ENCODE peak calls at places on chromosome 12, in eight cellular contexts. One of them, this sample, is unnamed.

GRCh38 chr12:57754411-57755193 is at the start of gene MARCHF9:
- DNase-seq in endodermal cell: peak
- DNase-seq in activated CD8-positive, alpha-beta T cell treated with anti-CD3 and anti-CD28 coated beads for 36 hours: peak
- DNase-seq in neural crest cell: no peak
- DNase-seq in foreskin fibroblast: peak
- DNase-seq in upper lobe of left lung: peak
- DNase-seq in A549: peak
- DNase-seq in cardiac fibroblast: no peak
- DNase-seq in this sample: peak

GRCh38 chr12:66648336-66648735 is 30.5 kb downstream of the GRIP1 start:
- DNase-seq in endodermal cell: no peak
- DNase-seq in activated CD8-positive, alpha-beta T cell treated with anti-CD3 and anti-CD28 coated beads for 36 hours: no peak
- DNase-seq in neural crest cell: no peak
- DNase-seq in foreskin fibroblast: peak
- DNase-seq in upper lobe of left lung: no peak
- DNase-seq in A549: no peak
- DNase-seq in cardiac fibroblast: no peak
- DNase-seq in this sample: no peak

GRCh38 chr12:110684322-110684836 is 4.5 kb downstream of the HVCN1 start:
- DNase-seq in endodermal cell: no peak
- DNase-seq in activated CD8-positive, alpha-beta T cell treated with anti-CD3 and anti-CD28 coated beads for 36 hours: no peak
- DNase-seq in neural crest cell: no peak
- DNase-seq in foreskin fibroblast: peak
- DNase-seq in upper lobe of left lung: no peak
- DNase-seq in A549: no peak
- DNase-seq in cardiac fibroblast: no peak
- DNase-seq in this sample: no peak

GRCh38 chr12:43896496-43896895 is 60.6 kb downstream of the TMEM117 start:
- DNase-seq in endodermal cell: no peak
- DNase-seq in activated CD8-positive, alpha-beta T cell treated with anti-CD3 and anti-CD28 coated beads for 36 hours: no peak
- DNase-seq in neural crest cell: no peak
- DNase-seq in foreskin fibroblast: no peak
- DNase-seq in upper lobe of left lung: no peak
- DNase-seq in A549: no peak
- DNase-seq in cardiac fibroblast: no peak
- DNase-seq in this sample: no peak

GRCh38 chr12:107458163-107458562 is 227.4 kb upstream of the PWP1 start:
- DNase-seq in endodermal cell: no peak
- DNase-seq in activated CD8-positive, alpha-beta T cell treated with anti-CD3 and anti-CD28 coated beads for 36 hours: no peak
- DNase-seq in neural crest cell: no peak
- DNase-seq in foreskin fibroblast: peak
- DNase-seq in upper lobe of left lung: no peak
- DNase-seq in A549: no peak
- DNase-seq in cardiac fibroblast: peak
- DNase-seq in this sample: no peak

GRCh38 chr12:13749380-13749779 is 232.0 kb downstream of the GRIN2B start:
- DNase-seq in endodermal cell: peak
- DNase-seq in activated CD8-positive, alpha-beta T cell treated with anti-CD3 and anti-CD28 coated beads for 36 hours: no peak
- DNase-seq in neural crest cell: no peak
- DNase-seq in foreskin fibroblast: no peak
- DNase-seq in upper lobe of left lung: no peak
- DNase-seq in A549: no peak
- DNase-seq in cardiac fibroblast: no peak
- DNase-seq in this sample: no peak

GRCh38 chr12:13609874-13610273 is 371.5 kb downstream of the GRIN2B start:
- DNase-seq in endodermal cell: peak
- DNase-seq in activated CD8-positive, alpha-beta T cell treated with anti-CD3 and anti-CD28 coated beads for 36 hours: no peak
- DNase-seq in neural crest cell: no peak
- DNase-seq in foreskin fibroblast: no peak
- DNase-seq in upper lobe of left lung: no peak
- DNase-seq in A549: no peak
- DNase-seq in cardiac fibroblast: no peak
- DNase-seq in this sample: no peak

GRCh38 chr12:14605401-14605989 is 37.8 kb upstream of the PLBD1 start:
- DNase-seq in endodermal cell: no peak
- DNase-seq in activated CD8-positive, alpha-beta T cell treated with anti-CD3 and anti-CD28 coated beads for 36 hours: no peak
- DNase-seq in neural crest cell: no peak
- DNase-seq in foreskin fibroblast: no peak
- DNase-seq in upper lobe of left lung: no peak
- DNase-seq in A549: peak
- DNase-seq in cardiac fibroblast: no peak
- DNase-seq in this sample: no peak

GRCh38 chr12:113347892-113348291 is 10.5 kb upstream of the PLBD2 start:
- DNase-seq in endodermal cell: no peak
- DNase-seq in activated CD8-positive, alpha-beta T cell treated with anti-CD3 and anti-CD28 coated beads for 36 hours: no peak
- DNase-seq in neural crest cell: no peak
- DNase-seq in foreskin fibroblast: no peak
- DNase-seq in upper lobe of left lung: no peak
- DNase-seq in A549: no peak
- DNase-seq in cardiac fibroblast: no peak
- DNase-seq in this sample: no peak

GRCh38 chr12:110778801-110779577 is 36.3 kb upstream of the PPP1CC start:
- DNase-seq in endodermal cell: no peak
- DNase-seq in activated CD8-positive, alpha-beta T cell treated with anti-CD3 and anti-CD28 coated beads for 36 hours: peak
- DNase-seq in neural crest cell: no peak
- DNase-seq in foreskin fibroblast: no peak
- DNase-seq in upper lobe of left lung: no peak
- DNase-seq in A549: no peak
- DNase-seq in cardiac fibroblast: no peak
- DNase-seq in this sample: no peak

GRCh38 chr12:28167981-28168485 is 22.2 kb upstream of the CCDC91 start:
- DNase-seq in endodermal cell: no peak
- DNase-seq in activated CD8-positive, alpha-beta T cell treated with anti-CD3 and anti-CD28 coated beads for 36 hours: no peak
- DNase-seq in neural crest cell: no peak
- DNase-seq in foreskin fibroblast: no peak
- DNase-seq in upper lobe of left lung: no peak
- DNase-seq in A549: no peak
- DNase-seq in cardiac fibroblast: no peak
- DNase-seq in this sample: no peak

GRCh38 chr12:65926119-65927004 is 102.1 kb downstream of the HMGA2 start:
- DNase-seq in endodermal cell: peak
- DNase-seq in activated CD8-positive, alpha-beta T cell treated with anti-CD3 and anti-CD28 coated beads for 36 hours: no peak
- DNase-seq in neural crest cell: no peak
- DNase-seq in foreskin fibroblast: no peak
- DNase-seq in upper lobe of left lung: no peak
- DNase-seq in A549: no peak
- DNase-seq in cardiac fibroblast: no peak
- DNase-seq in this sample: no peak

GRCh38 chr12:82474798-82475184 is 116.5 kb downstream of the METTL25 start:
- DNase-seq in endodermal cell: no peak
- DNase-seq in activated CD8-positive, alpha-beta T cell treated with anti-CD3 and anti-CD28 coated beads for 36 hours: no peak
- DNase-seq in neural crest cell: no peak
- DNase-seq in foreskin fibroblast: peak
- DNase-seq in upper lobe of left lung: no peak
- DNase-seq in A549: no peak
- DNase-seq in cardiac fibroblast: peak
- DNase-seq in this sample: no peak

GRCh38 chr12:103441437-103442186 is 54.2 kb downstream of the C12orf42 start:
- DNase-seq in endodermal cell: no peak
- DNase-seq in activated CD8-positive, alpha-beta T cell treated with anti-CD3 and anti-CD28 coated beads for 36 hours: peak
- DNase-seq in neural crest cell: no peak
- DNase-seq in foreskin fibroblast: no peak
- DNase-seq in upper lobe of left lung: no peak
- DNase-seq in A549: no peak
- DNase-seq in cardiac fibroblast: no peak
- DNase-seq in this sample: peak

GRCh38 chr12:47811581-47812484 is 7.9 kb downstream of the HDAC7 start:
- DNase-seq in endodermal cell: no peak
- DNase-seq in activated CD8-positive, alpha-beta T cell treated with anti-CD3 and anti-CD28 coated beads for 36 hours: no peak
- DNase-seq in neural crest cell: no peak
- DNase-seq in foreskin fibroblast: peak
- DNase-seq in upper lobe of left lung: peak
- DNase-seq in A549: no peak
- DNase-seq in cardiac fibroblast: peak
- DNase-seq in this sample: no peak

GRCh38 chr12:101619868-101620761 is 25.3 kb downstream of the MYBPC1 start:
- DNase-seq in endodermal cell: no peak
- DNase-seq in activated CD8-positive, alpha-beta T cell treated with anti-CD3 and anti-CD28 coated beads for 36 hours: no peak
- DNase-seq in neural crest cell: no peak
- DNase-seq in foreskin fibroblast: no peak
- DNase-seq in upper lobe of left lung: no peak
- DNase-seq in A549: no peak
- DNase-seq in cardiac fibroblast: no peak
- DNase-seq in this sample: no peak

GRCh38 chr12:124684496-124684895 is 117.1 kb upstream of the NCOR2 start:
- DNase-seq in endodermal cell: no peak
- DNase-seq in activated CD8-positive, alpha-beta T cell treated with anti-CD3 and anti-CD28 coated beads for 36 hours: no peak
- DNase-seq in neural crest cell: no peak
- DNase-seq in foreskin fibroblast: no peak
- DNase-seq in upper lobe of left lung: no peak
- DNase-seq in A549: no peak
- DNase-seq in cardiac fibroblast: no peak
- DNase-seq in this sample: no peak

GRCh38 chr12:57853864-57854556 is 7.5 kb upstream of the CTDSP2 start:
- DNase-seq in endodermal cell: no peak
- DNase-seq in activated CD8-positive, alpha-beta T cell treated with anti-CD3 and anti-CD28 coated beads for 36 hours: no peak
- DNase-seq in neural crest cell: no peak
- DNase-seq in foreskin fibroblast: peak
- DNase-seq in upper lobe of left lung: no peak
- DNase-seq in A549: no peak
- DNase-seq in cardiac fibroblast: no peak
- DNase-seq in this sample: no peak

GRCh38 chr12:108856170-108856427 is 1.3 kb downstream of the SSH1 start:
- DNase-seq in endodermal cell: peak
- DNase-seq in activated CD8-positive, alpha-beta T cell treated with anti-CD3 and anti-CD28 coated beads for 36 hours: no peak
- DNase-seq in neural crest cell: no peak
- DNase-seq in foreskin fibroblast: no peak
- DNase-seq in upper lobe of left lung: no peak
- DNase-seq in A549: peak
- DNase-seq in cardiac fibroblast: no peak
- DNase-seq in this sample: no peak

GRCh38 chr12:92649511-92650227 is 53.1 kb upstream of the PLEKHG7 start:
- DNase-seq in endodermal cell: peak
- DNase-seq in activated CD8-positive, alpha-beta T cell treated with anti-CD3 and anti-CD28 coated beads for 36 hours: peak
- DNase-seq in neural crest cell: peak
- DNase-seq in foreskin fibroblast: peak
- DNase-seq in upper lobe of left lung: no peak
- DNase-seq in A549: peak
- DNase-seq in cardiac fibroblast: peak
- DNase-seq in this sample: no peak

GRCh38 chr12:124391340-124392261 is 96.7 kb downstream of the RFLNA start:
- DNase-seq in endodermal cell: no peak
- DNase-seq in activated CD8-positive, alpha-beta T cell treated with anti-CD3 and anti-CD28 coated beads for 36 hours: peak
- DNase-seq in neural crest cell: no peak
- DNase-seq in foreskin fibroblast: peak
- DNase-seq in upper lobe of left lung: no peak
- DNase-seq in A549: peak
- DNase-seq in cardiac fibroblast: peak
- DNase-seq in this sample: peak

GRCh38 chr12:10249690-10250455 is 37.2 kb downstream of the GABARAPL1 start:
- DNase-seq in endodermal cell: no peak
- DNase-seq in activated CD8-positive, alpha-beta T cell treated with anti-CD3 and anti-CD28 coated beads for 36 hours: peak
- DNase-seq in neural crest cell: no peak
- DNase-seq in foreskin fibroblast: no peak
- DNase-seq in upper lobe of left lung: no peak
- DNase-seq in A549: no peak
- DNase-seq in cardiac fibroblast: no peak
- DNase-seq in this sample: no peak

GRCh38 chr12:68771223-68771925 is 25.4 kb downstream of the SLC35E3 start:
- DNase-seq in endodermal cell: no peak
- DNase-seq in activated CD8-positive, alpha-beta T cell treated with anti-CD3 and anti-CD28 coated beads for 36 hours: no peak
- DNase-seq in neural crest cell: no peak
- DNase-seq in foreskin fibroblast: no peak
- DNase-seq in upper lobe of left lung: no peak
- DNase-seq in A549: no peak
- DNase-seq in cardiac fibroblast: no peak
- DNase-seq in this sample: no peak

GRCh38 chr12:32217354-32218310 is 111.0 kb downstream of the BICD1 start:
- DNase-seq in endodermal cell: no peak
- DNase-seq in activated CD8-positive, alpha-beta T cell treated with anti-CD3 and anti-CD28 coated beads for 36 hours: no peak
- DNase-seq in neural crest cell: no peak
- DNase-seq in foreskin fibroblast: peak
- DNase-seq in upper lobe of left lung: no peak
- DNase-seq in A549: peak
- DNase-seq in cardiac fibroblast: peak
- DNase-seq in this sample: no peak

GRCh38 chr12:53755451-53756290 is 3.9 kb upstream of the CISTR start:
- DNase-seq in endodermal cell: peak
- DNase-seq in activated CD8-positive, alpha-beta T cell treated with anti-CD3 and anti-CD28 coated beads for 36 hours: no peak
- DNase-seq in neural crest cell: no peak
- DNase-seq in foreskin fibroblast: no peak
- DNase-seq in upper lobe of left lung: no peak
- DNase-seq in A549: peak
- DNase-seq in cardiac fibroblast: no peak
- DNase-seq in this sample: no peak
- TF ChIP-seq CTCF in endodermal cell: peak
- TF ChIP-seq CTCF in activated CD8-positive, alpha-beta T cell treated with anti-CD3 and anti-CD28 coated beads for 36 hours: no peak
- TF ChIP-seq CTCF in neural crest cell: no peak
- TF ChIP-seq CTCF in foreskin fibroblast: no peak
- TF ChIP-seq CTCF in upper lobe of left lung: no peak
- TF ChIP-seq CTCF in A549: no peak
- TF ChIP-seq CTCF in cardiac fibroblast: no peak
- TF ChIP-seq CTCF in this sample: no peak

GRCh38 chr12:116673713-116674112 is 64.2 kb downstream of the SPRING1 start:
- DNase-seq in endodermal cell: peak
- DNase-seq in activated CD8-positive, alpha-beta T cell treated with anti-CD3 and anti-CD28 coated beads for 36 hours: no peak
- DNase-seq in neural crest cell: no peak
- DNase-seq in foreskin fibroblast: peak
- DNase-seq in upper lobe of left lung: no peak
- DNase-seq in A549: peak
- DNase-seq in cardiac fibroblast: peak
- DNase-seq in this sample: no peak
- TF ChIP-seq CTCF in endodermal cell: peak
- TF ChIP-seq CTCF in activated CD8-positive, alpha-beta T cell treated with anti-CD3 and anti-CD28 coated beads for 36 hours: no peak
- TF ChIP-seq CTCF in neural crest cell: no peak
- TF ChIP-seq CTCF in foreskin fibroblast: no peak
- TF ChIP-seq CTCF in upper lobe of left lung: no peak
- TF ChIP-seq CTCF in A549: peak
- TF ChIP-seq CTCF in cardiac fibroblast: no peak
- TF ChIP-seq CTCF in this sample: no peak

DNA sequence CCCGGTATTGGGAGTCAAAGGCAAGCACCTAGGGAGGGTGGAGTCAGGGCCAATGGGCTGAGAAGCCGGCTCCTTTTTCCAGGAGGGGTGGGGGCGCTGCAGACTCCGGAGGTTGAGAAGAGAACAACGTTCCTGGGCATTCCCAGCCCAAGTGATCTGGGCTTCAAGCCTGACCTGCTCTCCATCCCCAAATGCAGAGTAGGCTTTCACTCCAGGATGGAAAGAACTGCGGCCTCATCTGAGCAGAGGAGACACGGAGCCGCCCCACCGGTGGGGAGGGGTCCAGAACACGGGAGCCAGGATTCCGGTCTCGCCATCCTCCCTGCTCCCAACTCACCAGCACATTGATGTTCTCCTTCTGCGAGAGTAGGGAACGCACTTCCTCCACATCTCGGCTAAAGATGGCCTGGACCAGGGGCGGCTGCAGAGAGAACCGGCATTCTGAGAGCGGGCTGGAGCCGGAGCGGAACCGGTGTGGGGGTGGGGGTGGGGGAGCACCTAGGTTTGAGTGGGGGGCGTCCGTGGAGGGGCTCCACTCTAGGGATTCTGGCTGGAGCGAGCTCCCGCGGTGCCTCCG is 605 bp downstream of the ANKRD52 start:
- DNase-seq in endodermal cell: peak
- DNase-seq in activated CD8-positive, alpha-beta T cell treated with anti-CD3 and anti-CD28 coated beads for 36 hours: peak
- DNase-seq in neural crest cell: peak
- DNase-seq in foreskin fibroblast: peak
- DNase-seq in upper lobe of left lung: no peak
- DNase-seq in A549: peak
- DNase-seq in cardiac fibroblast: peak
- DNase-seq in this sample: no peak
- TF ChIP-seq CTCF in endodermal cell: no peak
- TF ChIP-seq CTCF in activated CD8-positive, alpha-beta T cell treated with anti-CD3 and anti-CD28 coated beads for 36 hours: no peak
- TF ChIP-seq CTCF in neural crest cell: no peak
- TF ChIP-seq CTCF in foreskin fibroblast: no peak
- TF ChIP-seq CTCF in upper lobe of left lung: no peak
- TF ChIP-seq CTCF in A549: peak
- TF ChIP-seq CTCF in cardiac fibroblast: no peak
- TF ChIP-seq CTCF in this sample: no peak

GRCh38 chr12:85155791-85156190 is 119.6 kb downstream of the LRRIQ1 start:
- DNase-seq in endodermal cell: no peak
- DNase-seq in activated CD8-positive, alpha-beta T cell treated with anti-CD3 and anti-CD28 coated beads for 36 hours: no peak
- DNase-seq in neural crest cell: no peak
- DNase-seq in foreskin fibroblast: peak
- DNase-seq in upper lobe of left lung: no peak
- DNase-seq in A549: peak
- DNase-seq in cardiac fibroblast: peak
- DNase-seq in this sample: no peak
- TF ChIP-seq CTCF in endodermal cell: peak
- TF ChIP-seq CTCF in activated CD8-positive, alpha-beta T cell treated with anti-CD3 and anti-CD28 coated beads for 36 hours: no peak
- TF ChIP-seq CTCF in neural crest cell: peak
- TF ChIP-seq CTCF in foreskin fibroblast: no peak
- TF ChIP-seq CTCF in upper lobe of left lung: no peak
- TF ChIP-seq CTCF in A549: peak
- TF ChIP-seq CTCF in cardiac fibroblast: no peak
- TF ChIP-seq CTCF in this sample: no peak

This sample was measured in activated B cell treated with CpG ODN at 0.5 μM for 24 hours.